ENCODE peak calls at places on chromosomes 2 and 18, in four cellular contexts. H, Y, P and W are unnamed samples.

GRCh38 chr2:181123798-181124217 is 143.4 kb downstream of the UBE2E3 start:
- DNase-seq in H (peak; percentile 14), Y (peak; percentile 17), P (no peak), W (no peak)

GRCh38 chr2:29157131-29157530 is 41.9 kb downstream of the CLIP4 start:
- DNase-seq in P (no peak), H (no peak), Y (no peak), W (no peak)

GRCh38 chr2:195363496-195363895 is 293.5 kb upstream of the SLC39A10 start:
- DNase-seq in Y (no peak), H (no peak), P (no peak), W (no peak)

GRCh38 chr2:184644685-184645084 is 46.4 kb downstream of the ZNF804A start:
- DNase-seq in P (no peak), H (peak; percentile 11), Y (no peak), W (no peak)

GRCh38 chr2:57479994-57480393 is 566.6 kb upstream of the VRK2 start:
- DNase-seq in H (no peak), Y (no peak), P (no peak), W (no peak)

GRCh38 chr2:162056796-162057399 is 17.1 kb downstream of the DPP4 start:
- DNase-seq in Y (no peak), H (no peak), P (no peak), W (no peak)

GRCh38 chr2:18501156-18501555 is 59.3 kb downstream of the RDH14 start:
- DNase-seq in Y (no peak), P (no peak), H (no peak), W (no peak)

GRCh38 chr2:134668821-134669220 is 50.0 kb downstream of the TMEM163 start:
- DNase-seq in H (no peak), Y (peak; percentile 20), P (no peak), W (no peak)

GRCh38 chr2:28393115-28393836 is 618 bp downstream of the FOSL2 start:
- DNase-seq in Y (peak; percentile 60), H (peak; percentile 55), P (peak; percentile 84), W (peak; percentile 61)

GRCh38 chr2:110688594-110689091 is 10.8 kb upstream of the BUB1 start:
- DNase-seq in Y (no peak), H (peak; percentile 99), P (no peak), W (no peak)

GRCh38 chr18:48066225-48066652 is 135.8 kb upstream of the SMAD2 start:
- DNase-seq in P (no peak), H (no peak), Y (no peak), W (peak; percentile 46)

GRCh38 chr18:13108330-13108729 is 110.2 kb upstream of the LDLRAD4 start:
- DNase-seq in H (no peak), P (no peak), Y (no peak), W (no peak)
- H3K36me3 ChIP-seq in H (peaks cover 41% of the 10 kb centered on the region), P (peaks cover 25% of the 10 kb centered on the region), Y (no peaks in the 10 kb centered on the region), W (peaks cover 13% of the 10 kb centered on the region)

GRCh38 chr2:12727085-12727484 is 10.3 kb downstream of the TRIB2 start:
- DNase-seq in Y (no peak), H (no peak), P (no peak), W (no peak)

GRCh38 chr2:12726271-12726670 is 9.5 kb downstream of the TRIB2 start:
- DNase-seq in P (no peak), Y (no peak), H (no peak), W (no peak)

GRCh38 chr2:12727641-12728040 is 10.9 kb downstream of the TRIB2 start:
- DNase-seq in H (no peak), P (no peak), Y (no peak), W (no peak)

GRCh38 chr2:12723741-12724463 is 7.2 kb downstream of the TRIB2 start:
- DNase-seq in P (no peak), H (no peak), Y (no peak), W (no peak)

DNA sequence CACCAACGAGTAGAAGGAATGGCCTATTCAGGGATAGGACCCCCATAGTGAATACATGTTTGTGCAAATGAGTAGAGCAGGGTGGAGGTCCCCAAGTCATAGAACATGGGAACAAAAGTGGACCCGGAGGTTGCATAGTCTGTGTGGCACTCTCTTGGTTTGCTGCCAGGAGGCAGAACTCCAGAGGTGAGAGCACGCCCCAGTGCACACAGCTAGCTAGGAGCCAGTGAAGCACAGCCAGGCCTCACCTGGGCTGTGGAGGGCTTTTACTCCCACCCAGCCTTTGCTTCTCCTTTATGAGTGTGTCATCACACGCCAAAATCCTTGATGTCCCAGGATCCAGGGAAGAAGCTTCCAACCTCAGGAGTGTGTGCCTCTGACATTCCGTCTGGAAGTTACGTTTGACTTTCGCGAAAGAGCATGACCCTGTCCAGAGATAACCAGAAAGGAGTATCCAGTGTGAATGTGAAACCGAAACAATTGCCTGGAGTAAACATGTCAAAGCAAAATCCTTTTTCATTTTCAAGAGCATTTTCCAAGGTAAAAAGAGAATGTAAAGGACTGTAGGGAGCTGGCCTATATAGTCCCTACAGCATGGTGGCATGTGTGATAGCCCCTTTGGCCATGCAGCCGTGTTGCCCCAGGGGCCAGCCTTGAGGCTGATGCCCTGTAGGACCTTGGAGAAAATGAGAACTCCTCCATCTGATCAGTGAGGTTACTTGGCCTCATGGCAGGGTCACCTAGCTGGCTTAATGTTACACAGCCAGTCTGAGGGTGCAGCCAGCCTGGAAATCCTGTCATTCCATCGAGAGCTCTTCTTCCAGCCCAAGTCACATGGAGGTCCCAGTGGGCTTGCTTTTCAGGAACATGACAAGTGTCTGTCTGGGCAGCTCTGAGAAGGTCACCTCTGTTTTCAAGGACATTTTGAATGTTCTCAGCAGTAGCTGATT is 8.8 kb downstream of the TRIB2 start:
- DNase-seq in H (no peak), Y (no peak), P (no peak), W (no peak)
- H3K4me1 ChIP-seq in H (peaks cover 25% of the 10 kb centered on the region), Y (peaks cover 11% of the 10 kb centered on the region), P (peaks cover 43% of the 10 kb centered on the region), W (peaks cover 2% of the 10 kb centered on the region)

DNA sequence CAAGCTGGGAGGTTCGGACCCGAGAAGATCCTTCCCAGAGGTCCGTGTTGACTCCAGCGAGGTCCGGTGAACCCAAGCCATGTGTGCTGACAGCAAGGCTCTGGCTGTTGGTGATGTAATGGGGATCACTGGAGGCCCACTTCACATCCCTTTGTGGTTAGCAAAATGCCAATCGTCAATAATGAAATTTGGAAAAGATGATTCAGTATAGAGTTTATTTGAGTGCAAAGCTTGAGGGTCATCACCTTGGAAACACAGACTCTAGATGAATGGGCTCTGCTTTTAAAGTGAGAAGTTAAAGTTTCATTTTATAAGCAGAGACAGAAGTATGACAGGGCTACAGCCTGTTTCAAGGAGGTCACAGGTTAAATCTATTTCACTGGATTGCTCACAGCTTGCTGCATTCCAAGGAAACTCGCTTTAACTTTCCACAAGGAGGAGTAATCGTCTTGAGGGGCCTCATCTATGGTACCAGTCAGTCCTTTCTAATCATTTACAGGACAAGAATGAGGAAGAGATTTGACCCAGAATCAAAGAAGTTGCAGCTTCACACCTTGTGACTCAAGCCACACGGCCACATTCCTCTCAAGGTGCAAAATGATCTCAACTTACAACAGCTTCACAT is 140.5 kb downstream of the TPO start:
- DNase-seq in Y (no peak), H (peak; percentile 50), P (no peak), W (no peak)
- TF ChIP-seq CTCF in Y (no peak), H (peak; percentile 19), P (no peak), W (no peak)

DNA sequence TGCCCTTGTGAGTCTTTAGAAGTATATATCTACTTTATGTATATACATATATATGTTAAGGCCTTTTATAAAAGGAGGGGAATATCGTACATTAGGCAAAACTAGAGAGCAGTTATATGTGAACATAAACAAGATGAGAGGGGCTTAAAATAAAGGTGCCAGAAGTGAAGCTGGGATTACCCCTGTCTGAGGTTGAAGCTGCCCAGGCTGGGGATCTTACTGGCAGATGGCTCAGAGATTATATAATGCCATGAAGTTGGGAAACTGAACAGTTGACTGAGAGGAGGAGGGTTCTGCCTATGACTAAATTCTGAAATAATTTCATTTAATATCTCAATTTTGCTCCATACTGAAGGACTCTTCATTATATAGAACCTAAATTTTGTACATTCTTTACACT is 6.0 kb downstream of the PNO1 start:
- DNase-seq in H (no peak), Y (no peak), P (no peak), W (no peak)
- H3K36me3 ChIP-seq in H (peaks cover 54% of the 10 kb centered on the region), Y (no peaks in the 10 kb centered on the region), P (peaks cover 26% of the 10 kb centered on the region), W (peaks cover 25% of the 10 kb centered on the region)

GRCh38 chr2:63049291-63050185 is 1.1 kb upstream of the OTX1 start:
- DNase-seq in Y (no peak), P (no peak), H (peak; percentile 78), W (no peak)
- H3K4me1 ChIP-seq in Y (peaks cover 30% of the 10 kb centered on the region), P (peaks cover 44% of the 10 kb centered on the region), H (peaks cover 61% of the 10 kb centered on the region), W (no peaks in the 10 kb centered on the region)

GRCh38 chr2:217372794-217373193 is 512.9 kb upstream of the TNP1 start:
- DNase-seq in Y (no peak), P (no peak), H (no peak), W (peak; percentile 33)
- TF ChIP-seq CTCF in Y (no peak), P (no peak), H (no peak), W (no peak)

GRCh38 chr2:24214880-24215279 is 40.0 kb downstream of the FAM228A start:
- DNase-seq in Y (no peak), P (no peak), H (no peak), W (no peak)
- H3K36me3 ChIP-seq in Y (no peaks in the 10 kb centered on the region), P (peaks cover 25% of the 10 kb centered on the region), H (no peaks in the 10 kb centered on the region), W (no peaks in the 10 kb centered on the region)

DNA sequence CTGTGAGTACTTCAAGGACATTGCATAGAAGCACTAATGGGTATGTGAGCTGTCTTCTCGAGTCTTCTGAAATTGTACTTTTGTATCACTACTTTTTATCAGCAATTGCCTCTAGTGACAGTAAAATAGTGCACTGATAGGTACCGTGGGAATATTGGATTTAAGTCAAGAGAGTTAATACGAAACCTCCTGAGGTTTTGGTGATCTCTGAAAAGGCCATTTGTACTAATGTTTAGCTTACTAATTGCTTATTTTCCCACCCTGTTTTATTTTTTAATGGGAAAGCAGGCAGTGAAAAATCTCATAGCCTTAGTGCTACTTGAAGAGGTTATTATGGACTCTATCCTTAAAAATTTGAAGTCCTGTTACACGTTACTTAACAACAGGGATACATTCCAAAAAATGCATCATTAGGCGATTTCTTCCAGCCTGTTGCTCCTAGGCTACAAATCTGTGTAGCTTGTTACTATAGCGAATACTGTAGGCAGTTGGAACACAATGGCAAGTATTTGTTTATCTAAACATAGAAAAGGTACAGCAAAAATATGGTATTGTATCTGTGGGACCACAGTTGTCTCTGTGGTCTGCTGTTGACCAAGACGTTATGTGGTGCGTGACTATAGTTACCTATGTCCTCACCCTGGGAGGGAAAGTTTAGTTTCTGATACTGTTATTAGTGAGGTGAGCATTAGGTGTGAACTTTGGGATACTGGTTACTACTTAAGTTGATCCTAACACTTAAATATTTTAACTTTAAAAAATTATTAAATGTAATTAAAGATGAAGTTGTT is 65.9 kb downstream of the CAB39 start:
- DNase-seq in P (no peak), Y (no peak), H (no peak), W (no peak)
- H3K4me1 ChIP-seq in P (peaks cover 28% of the 10 kb centered on the region), Y (peaks cover 13% of the 10 kb centered on the region), H (no peaks in the 10 kb centered on the region), W (no peaks in the 10 kb centered on the region)

GRCh38 chr2:9657731-9658130 is 26.9 kb upstream of the YWHAQ start:
- DNase-seq in P (no peak), Y (no peak), H (no peak), W (no peak)
- TF ChIP-seq CTCF in P (no peak), Y (no peak), H (no peak), W (no peak)

GRCh38 chr2:135773917-135774316 is 32.3 kb downstream of the UBXN4 start:
- DNase-seq in P (no peak), H (no peak), Y (no peak), W (no peak)

GRCh38 chr2:135773319-135773718 is 31.7 kb downstream of the UBXN4 start:
- DNase-seq in P (no peak), H (no peak), Y (no peak), W (no peak)

GRCh38 chr2:135776367-135776766 is 34.7 kb downstream of the UBXN4 start:
- DNase-seq in Y (no peak), H (no peak), P (no peak), W (no peak)

GRCh38 chr2:135775420-135775819 is 33.8 kb downstream of the UBXN4 start:
- DNase-seq in P (no peak), Y (no peak), H (no peak), W (no peak)
- H3K36me3 ChIP-seq in P (peaks cover 80% of the 10 kb centered on the region), Y (peaks cover 4% of the 10 kb centered on the region), H (peaks cover 67% of the 10 kb centered on the region), W (peaks cover 16% of the 10 kb centered on the region)